ENCODE peak calls at places on chromosomes 12 and 14, in seven cellular contexts. Z is H9, E is IMR-90, I is H1, J is mesendoderm, D is neuronal stem cell, H is mesenchymal stem cell. T is an unnamed sample.

GRCh38 chr12:26195250-26195640 is at the start of gene SSPN:
- DNase-seq in Z (peak), E (peak), I (no peak), J (no peak), D (peak), H (peak), T (peak)

GRCh38 chr12:117209626-117210025 is 19.4 kb upstream of the FBXO21 start:
- DNase-seq in Z (no peak), E (no peak), I (no peak), J (no peak), D (no peak), H (no peak), T (no peak)

GRCh38 chr14:92600318-92601053 is 86.9 kb downstream of the RIN3 start:
- DNase-seq in Z (no peak), E (peak), I (no peak), J (no peak), D (no peak), H (peak), T (peak)

GRCh38 chr12:110249716-110250225 is 31.3 kb upstream of the ATP2A2 start:
- DNase-seq in Z (no peak), E (no peak), I (no peak), J (no peak), D (no peak), H (no peak), T (no peak)

GRCh38 chr12:112420740-112421139 is 2.0 kb downstream of the PTPN11 start:
- DNase-seq in Z (no peak), E (no peak), I (no peak), J (no peak), D (no peak), H (no peak), T (no peak)

GRCh38 chr12:991350-992278 is 591 bp downstream of the ERC1 start:
- DNase-seq in Z (peak), E (peak), I (no peak), J (peak), D (no peak), H (peak), T (peak)

GRCh38 chr14:80658733-80659132 is 282.8 kb downstream of the CEP128 start:
- DNase-seq in Z (no peak), E (no peak), I (no peak), J (no peak), D (no peak), H (no peak), T (no peak)

GRCh38 chr12:121072147-121072546 is 33.1 kb upstream of the OASL start:
- DNase-seq in Z (no peak), E (no peak), I (no peak), J (no peak), D (no peak), H (no peak), T (no peak)

GRCh38 chr12:131901431-131902331 is 7.3 kb downstream of the ULK1 start:
- DNase-seq in Z (no peak), E (no peak), I (no peak), J (no peak), D (no peak), H (no peak), T (no peak)

GRCh38 chr14:92613008-92613658 is 99.6 kb downstream of the RIN3 start:
- DNase-seq in Z (peak), E (no peak), I (peak), J (peak), D (peak), H (no peak), T (peak)

GRCh38 chr12:92210062-92210461 is 64.4 kb upstream of the BTG1 start:
- DNase-seq in Z (no peak), E (no peak), I (no peak), J (no peak), D (no peak), H (no peak), T (no peak)

GRCh38 chr12:67981236-67982164 is 7.7 kb upstream of the IFNG-AS1 start:
- DNase-seq in Z (no peak), E (peak), I (no peak), J (peak), D (no peak), H (peak), T (peak)

GRCh38 chr14:96516351-96516750 is 14.2 kb downstream of the PAPOLA start:
- DNase-seq in Z (no peak), E (no peak), I (no peak), J (no peak), D (no peak), H (no peak), T (no peak)

GRCh38 chr12:117105902-117106301 is 6.7 kb upstream of the TESC start:
- DNase-seq in Z (no peak), E (no peak), I (no peak), J (no peak), D (no peak), H (no peak), T (no peak)

GRCh38 chr12:27644446-27644845 is 51.8 kb upstream of the REP15 start:
- DNase-seq in Z (no peak), E (peak), I (no peak), J (no peak), D (no peak), H (peak), T (no peak)

GRCh38 chr12:115710104-115710564 is 567.4 kb downstream of the MED13L start:
- DNase-seq in Z (no peak), E (peak), I (no peak), J (peak), D (no peak), H (peak), T (peak)

GRCh38 chr12:49367381-49368239 is at the start of gene SPATS2:
- DNase-seq in Z (peak), E (no peak), I (no peak), J (peak), D (no peak), H (peak), T (no peak)

GRCh38 chr12:57210926-57211700 is 5.5 kb upstream of the NXPH4 start:
- DNase-seq in Z (no peak), E (no peak), I (no peak), J (no peak), D (no peak), H (no peak), T (no peak)

GRCh38 chr12:48917857-48918537 is 7.3 kb downstream of the FKBP11 start:
- DNase-seq in Z (no peak), E (no peak), I (no peak), J (no peak), D (no peak), H (no peak), T (no peak)

GRCh38 chr12:6951551-6952120 is 480 bp downstream of the PTPN6 start:
- DNase-seq in Z (no peak), E (no peak), I (no peak), J (no peak), D (no peak), H (no peak), T (no peak)

GRCh38 chr14:56118611-56119181 is 485 bp downstream of the PELI2 start:
- DNase-seq in Z (no peak), E (no peak), I (no peak), J (no peak), D (no peak), H (no peak), T (no peak)
- H2BK120ac ChIP-seq in Z (no peak), E (no peak), I (no peak), J (peak), D (peak), H (peak), T (peak)

GRCh38 chr12:90922068-90922743 is 32.8 kb downstream of the CCER1 start:
- DNase-seq in Z (no peak), E (peak), I (no peak), J (no peak), D (no peak), H (no peak), T (no peak)
- H2BK120ac ChIP-seq in Z (no peak), E (peak), I (no peak), J (no peak), D (no peak), H (no peak), T (no peak)

GRCh38 chr14:64614214-64614613 is 64.5 kb downstream of the PPP1R36 start:
- DNase-seq in Z (no peak), E (no peak), I (no peak), J (no peak), D (no peak), H (peak), T (no peak)
- H2BK120ac ChIP-seq in Z (no peak), E (peak), I (no peak), J (no peak), D (no peak), H (no peak), T (no peak)

GRCh38 chr12:80869264-80869663 is 68.5 kb downstream of the LIN7A start:
- DNase-seq in Z (no peak), E (no peak), I (no peak), J (no peak), D (no peak), H (no peak), T (no peak)

GRCh38 chr12:80877706-80878384 is 59.9 kb downstream of the LIN7A start:
- DNase-seq in Z (no peak), E (peak), I (no peak), J (no peak), D (no peak), H (peak), T (no peak)

GRCh38 chr12:80868576-80868975 is 69.2 kb downstream of the LIN7A start:
- DNase-seq in Z (no peak), E (no peak), I (no peak), J (peak), D (no peak), H (no peak), T (peak)

GRCh38 chr12:80872053-80872452 is 65.7 kb downstream of the LIN7A start:
- DNase-seq in Z (no peak), E (no peak), I (no peak), J (no peak), D (no peak), H (no peak), T (no peak)
- H2BK120ac ChIP-seq in Z (no peak), E (no peak), I (no peak), J (no peak), D (no peak), H (no peak), T (no peak)

T was measured in trophoblast cell.